ENCODE peak calls at places on chromosome 21, in six cellular contexts. E, T, G, H, Q and L are unnamed samples.

GRCh38 chr21:43740497-43741156 is 21.7 kb downstream of the PDXK start:
- DNase-seq in Q (peak; percentile 68), T (peak; percentile 76), H (no peak), E (peak; percentile 53), G (no peak), L (peak; percentile 17)

GRCh38 chr21:25115021-25115420 is 492.3 kb downstream of the MRPL39 start:
- DNase-seq in Q (peak; percentile 34), H (no peak), G (no peak), T (no peak), E (no peak), L (no peak)

GRCh38 chr21:27519357-27519756 is 552.5 kb upstream of the ADAMTS5 start:
- DNase-seq in Q (peak; percentile 82), E (peak; percentile 72), G (peak; percentile 80), H (no peak), T (no peak), L (peak; percentile 87)

GRCh38 chr21:28793043-28793442 is 199.6 kb downstream of the LTN1 start:
- DNase-seq in G (peak; percentile 11), T (no peak), H (no peak), Q (peak; percentile 21), E (peak; percentile 77), L (peak; percentile 33)

GRCh38 chr21:36499578-36500471 is 19.9 kb upstream of the CLDN14 start:
- DNase-seq in G (peak; percentile 78), T (peak; percentile 50), H (no peak), Q (peak; percentile 45), E (peak; percentile 57), L (peak; percentile 16)

GRCh38 chr21:44854664-44855446 is 18.6 kb downstream of the PTTG1IP start:
- DNase-seq in G (no peak), Q (no peak), H (no peak), E (no peak), T (no peak), L (no peak)

GRCh38 chr21:44653656-44654575 is 543 bp downstream of the KRTAP12-4 start:
- DNase-seq in T (no peak), Q (no peak), G (no peak), H (no peak), E (no peak), L (no peak)

GRCh38 chr21:15601390-15601789 is 128.4 kb upstream of the USP25 start:
- DNase-seq in H (no peak), E (no peak), Q (no peak), T (no peak), G (no peak), L (no peak)

GRCh38 chr21:37631319-37632117 is 264.9 kb downstream of the DYRK1A start:
- DNase-seq in Q (no peak), G (no peak), T (peak; percentile 48), H (no peak), E (no peak), L (no peak)

GRCh38 chr21:29939859-29940245 is at the start of gene GRIK1:
- DNase-seq in E (no peak), Q (peak; percentile 4), G (no peak), T (peak; percentile 16), H (no peak), L (peak; percentile 13)

GRCh38 chr21:20661745-20662470 is 336.3 kb upstream of the NCAM2 start:
- DNase-seq in T (no peak), Q (no peak), H (no peak), G (no peak), E (no peak), L (peak; percentile 6)

GRCh38 chr21:44858291-44858690 is 15.2 kb downstream of the PTTG1IP start:
- DNase-seq in Q (no peak), T (no peak), G (no peak), H (no peak), E (no peak), L (no peak)

GRCh38 chr21:43707462-43707861 is 11.5 kb upstream of the PDXK start:
- DNase-seq in E (no peak), H (no peak), Q (no peak), G (no peak), T (no peak), L (no peak)

GRCh38 chr21:27261676-27262075 is 294.8 kb upstream of the ADAMTS5 start:
- DNase-seq in H (no peak), G (no peak), T (no peak), E (no peak), Q (no peak), L (no peak)

GRCh38 chr21:27787046-27787445 is 820.2 kb upstream of the ADAMTS5 start:
- DNase-seq in E (peak; percentile 14), T (no peak), H (no peak), Q (no peak), G (no peak), L (no peak)

GRCh38 chr21:21029159-21029558 is 30.9 kb downstream of the NCAM2 start:
- DNase-seq in E (peak; percentile 64), T (no peak), H (no peak), Q (peak; percentile 41), G (no peak), L (peak; percentile 41)

GRCh38 chr21:41410767-41411448 is 15.1 kb upstream of the MX1 start:
- DNase-seq in G (no peak), H (no peak), T (no peak), Q (no peak), E (no peak), L (no peak)

GRCh38 chr21:40271169-40271568 is 403.9 kb downstream of the PCP4 start:
- DNase-seq in G (no peak), E (no peak), Q (no peak), H (no peak), T (no peak), L (no peak)

GRCh38 chr21:25572895-25573310 is 34.4 kb downstream of the MRPL39 start:
- DNase-seq in E (no peak), H (no peak), Q (peak; percentile 56), T (no peak), G (no peak), L (peak; percentile 56)

GRCh38 chr21:16241500-16241963 is 511.8 kb downstream of the USP25 start:
- DNase-seq in E (peak; percentile 46), H (no peak), Q (no peak), G (no peak), T (no peak), L (no peak)

GRCh38 chr21:25215698-25216384 is 391.4 kb downstream of the MRPL39 start:
- DNase-seq in E (no peak), G (no peak), T (no peak), H (no peak), Q (no peak), L (no peak)

GRCh38 chr21:44848821-44849521 is 24.5 kb downstream of the PTTG1IP start:
- DNase-seq in T (no peak), E (no peak), G (no peak), Q (no peak), H (no peak), L (no peak)

GRCh38 chr21:26595971-26596370 is 22.9 kb upstream of the CYYR1 start:
- DNase-seq in G (no peak), E (no peak), Q (no peak), T (no peak), H (no peak), L (no peak)

GRCh38 chr21:36412916-36413315 is 27.7 kb downstream of the CHAF1B start:
- DNase-seq in E (no peak), G (no peak), Q (no peak), T (no peak), H (no peak), L (no peak)

GRCh38 chr21:37503848-37504467 is 137.4 kb downstream of the DYRK1A start:
- DNase-seq in E (peak; percentile 69), G (peak; percentile 35), T (no peak), Q (peak; percentile 80), H (no peak), L (peak; percentile 89)

GRCh38 chr21:28754862-28755261 is 237.8 kb downstream of the LTN1 start:
- DNase-seq in G (no peak), T (no peak), E (peak; percentile 31), Q (no peak), H (no peak), L (no peak)

GRCh38 chr21:19237603-19238002 is 834.0 kb upstream of the TMPRSS15 start:
- DNase-seq in G (no peak), Q (no peak), T (no peak), H (no peak), E (no peak), L (no peak)

GRCh38 chr21:41366522-41367151 is 4.8 kb downstream of the MX2 start:
- DNase-seq in Q (peak; percentile 80), G (peak; percentile 75), T (peak; percentile 56), E (peak; percentile 94), H (no peak), L (peak; percentile 47)

GRCh38 chr21:17101696-17102095 is 411.1 kb upstream of the CXADR start:
- DNase-seq in E (no peak), Q (no peak), H (no peak), G (no peak), T (no peak), L (no peak)

GRCh38 chr21:26795866-26796329 is 49.3 kb downstream of the ADAMTS1 start:
- DNase-seq in T (peak; percentile 26), E (peak; percentile 98), H (no peak), G (peak; percentile 97), Q (peak; percentile 87), L (peak; percentile 95)

DNA sequence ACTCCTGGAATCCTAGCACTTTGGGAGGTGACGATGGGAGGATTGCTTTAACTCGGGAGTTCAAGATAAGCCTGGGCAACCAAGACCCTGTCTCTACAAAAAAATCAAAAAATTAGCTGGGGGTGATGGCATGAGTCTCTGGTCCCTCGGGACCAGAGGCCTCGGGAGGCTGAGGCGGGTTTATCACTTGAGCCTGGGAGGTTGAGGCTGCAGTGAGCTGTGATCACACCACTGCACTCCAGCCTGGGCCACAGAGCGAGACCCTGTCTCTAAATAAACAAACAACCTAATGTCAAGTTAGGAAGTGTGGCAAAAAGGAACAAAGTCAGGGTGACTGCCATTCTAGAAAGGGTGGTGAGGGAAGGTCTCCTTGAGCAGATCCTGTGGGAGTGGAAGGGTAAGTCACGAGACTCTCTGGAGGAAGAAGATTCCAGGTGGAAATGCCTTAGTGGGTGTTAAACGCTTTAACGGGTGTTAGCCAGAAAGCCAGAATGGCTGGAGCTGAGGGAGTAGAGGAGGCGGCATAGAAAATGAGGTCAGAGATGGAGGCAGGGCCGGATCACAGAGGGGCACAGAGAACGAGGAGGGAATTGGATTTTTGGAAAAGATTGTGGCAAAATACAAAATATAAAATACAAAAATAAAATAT is 62.2 kb upstream of the ATP5PO start:
- DNase-seq in E (no peak), T (no peak), G (no peak), H (no peak), Q (no peak), L (no peak)
- H3K4me3 ChIP-seq in E (no peak overlapping the region), T (no peak overlapping the region), G (no peak overlapping the region), H (no peak overlapping the region), Q (no peak overlapping the region), L (no peak overlapping the region)

GRCh38 chr21:42669069-42669468 is 15.6 kb downstream of the PDE9A start:
- DNase-seq in T (no peak), E (peak; percentile 53), G (no peak), H (no peak), Q (no peak), L (no peak)
- TF ChIP-seq CTCF in T (no peak), E (peak; percentile 47), G (peak; percentile 2), H (no peak), Q (no peak), L (peak; percentile 2)

GRCh38 chr21:45865106-45865835 is 116.3 kb upstream of the COL6A1 start:
- DNase-seq in Q (peak; percentile 97), T (no peak), E (peak; percentile 91), G (peak; percentile 89), H (no peak), L (peak; percentile 84)
- H3K4me3 ChIP-seq in Q (no peak overlapping the region), T (no peak overlapping the region), E (no peak overlapping the region), G (peak overlapping the region; percentile 24), H (no peak overlapping the region), L (peak overlapping the region; percentile 4)

DNA sequence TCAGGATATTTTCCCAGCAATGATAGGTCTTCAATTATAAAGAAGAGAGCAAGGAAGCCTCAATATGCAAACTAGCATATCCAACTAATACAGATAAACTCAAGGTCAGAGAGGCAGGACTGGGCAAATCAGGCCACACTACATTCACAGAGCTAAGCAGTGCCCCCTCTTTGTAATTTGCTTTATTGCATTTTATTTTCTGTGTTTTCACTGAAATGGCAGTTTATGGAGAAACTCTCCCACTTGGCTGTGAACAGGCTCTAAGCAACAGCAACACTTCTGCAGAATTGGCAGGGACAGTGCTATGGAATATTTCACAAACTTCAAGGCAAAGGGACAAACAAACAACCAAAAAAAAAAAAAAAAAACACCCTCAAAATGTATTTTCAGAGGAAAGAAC is 93.4 kb upstream of the SOD1 start:
- DNase-seq in G (no peak), Q (no peak), E (peak; percentile 22), H (no peak), T (no peak), L (no peak)
- TF ChIP-seq CTCF in G (peak; percentile 33), Q (no peak), E (peak; percentile 32), H (no peak), T (no peak), L (peak; percentile 28)